ENCODE peak calls at places on chromosomes 5 and 9, in nine cellular contexts. One of them, this sample, is unnamed. For H3K4me1, the result is how much of the 10 kb centered on the place peaks cover.

GRCh38 chr9:83981126-83981871 is 694 bp downstream of the RMI1 start:
- DNase-seq in GM23338: peak
- DNase-seq in HCT116: no peak
- DNase-seq in neural progenitor cell: peak
- DNase-seq in MM.1S: peak
- DNase-seq in OCI-LY7: peak
- DNase-seq in PC-3: peak
- DNase-seq in SK-N-SH: peak
- DNase-seq in hepatocyte: peak
- DNase-seq in this sample: peak

GRCh38 chr5:10501554-10502075 is 59.9 kb downstream of the ROPN1L start:
- DNase-seq in GM23338: no peak
- DNase-seq in HCT116: no peak
- DNase-seq in neural progenitor cell: no peak
- DNase-seq in MM.1S: no peak
- DNase-seq in OCI-LY7: no peak
- DNase-seq in PC-3: no peak
- DNase-seq in SK-N-SH: no peak
- DNase-seq in hepatocyte: no peak
- DNase-seq in this sample: no peak

GRCh38 chr5:89981871-89982773 is 427.4 kb downstream of the CETN3 start:
- DNase-seq in GM23338: no peak
- DNase-seq in HCT116: no peak
- DNase-seq in neural progenitor cell: no peak
- DNase-seq in MM.1S: no peak
- DNase-seq in OCI-LY7: no peak
- DNase-seq in PC-3: peak
- DNase-seq in SK-N-SH: peak
- DNase-seq in hepatocyte: no peak
- DNase-seq in this sample: peak

GRCh38 chr5:36305571-36306326 is 4.0 kb upstream of the RANBP3L start:
- DNase-seq in GM23338: peak
- DNase-seq in HCT116: peak
- DNase-seq in neural progenitor cell: no peak
- DNase-seq in MM.1S: peak
- DNase-seq in OCI-LY7: peak
- DNase-seq in PC-3: peak
- DNase-seq in SK-N-SH: peak
- DNase-seq in hepatocyte: peak
- DNase-seq in this sample: peak

GRCh38 chr9:112582371-112582770 is 95.7 kb downstream of the KIAA1958 start:
- DNase-seq in GM23338: no peak
- DNase-seq in HCT116: no peak
- DNase-seq in neural progenitor cell: no peak
- DNase-seq in MM.1S: no peak
- DNase-seq in OCI-LY7: no peak
- DNase-seq in PC-3: no peak
- DNase-seq in SK-N-SH: no peak
- DNase-seq in hepatocyte: no peak
- DNase-seq in this sample: no peak

GRCh38 chr9:38075272-38075671 is 6.2 kb upstream of the SHB start:
- DNase-seq in GM23338: no peak
- DNase-seq in HCT116: no peak
- DNase-seq in neural progenitor cell: no peak
- DNase-seq in MM.1S: no peak
- DNase-seq in OCI-LY7: no peak
- DNase-seq in PC-3: no peak
- DNase-seq in SK-N-SH: no peak
- DNase-seq in hepatocyte: no peak
- DNase-seq in this sample: no peak

GRCh38 chr9:84228130-84228735 is 112.3 kb downstream of the SLC28A3 start:
- DNase-seq in GM23338: peak
- DNase-seq in HCT116: no peak
- DNase-seq in neural progenitor cell: peak
- DNase-seq in MM.1S: no peak
- DNase-seq in OCI-LY7: no peak
- DNase-seq in PC-3: no peak
- DNase-seq in SK-N-SH: no peak
- DNase-seq in hepatocyte: peak
- DNase-seq in this sample: no peak

GRCh38 chr9:121725008-121725795 is 73.8 kb downstream of the DAB2IP start:
- DNase-seq in GM23338: no peak
- DNase-seq in HCT116: no peak
- DNase-seq in neural progenitor cell: no peak
- DNase-seq in MM.1S: no peak
- DNase-seq in OCI-LY7: no peak
- DNase-seq in PC-3: no peak
- DNase-seq in SK-N-SH: no peak
- DNase-seq in hepatocyte: peak
- DNase-seq in this sample: peak

GRCh38 chr9:16335788-16336580 is 534.5 kb downstream of the BNC2 start:
- DNase-seq in GM23338: no peak
- DNase-seq in HCT116: peak
- DNase-seq in neural progenitor cell: no peak
- DNase-seq in MM.1S: peak
- DNase-seq in OCI-LY7: no peak
- DNase-seq in PC-3: peak
- DNase-seq in SK-N-SH: peak
- DNase-seq in hepatocyte: peak
- DNase-seq in this sample: peak

GRCh38 chr5:137580030-137580429 is 80.9 kb upstream of the SPOCK1 start:
- DNase-seq in GM23338: peak
- DNase-seq in HCT116: no peak
- DNase-seq in neural progenitor cell: peak
- DNase-seq in MM.1S: no peak
- DNase-seq in OCI-LY7: no peak
- DNase-seq in PC-3: peak
- DNase-seq in SK-N-SH: no peak
- DNase-seq in hepatocyte: no peak
- DNase-seq in this sample: peak

GRCh38 chr9:71944754-71945409 is 33.4 kb downstream of the C9orf85 start:
- DNase-seq in GM23338: no peak
- DNase-seq in HCT116: peak
- DNase-seq in neural progenitor cell: no peak
- DNase-seq in MM.1S: no peak
- DNase-seq in OCI-LY7: no peak
- DNase-seq in PC-3: peak
- DNase-seq in SK-N-SH: no peak
- DNase-seq in hepatocyte: no peak
- DNase-seq in this sample: no peak

GRCh38 chr5:75265731-75266130 is 29.1 kb upstream of the ANKRD31 start:
- DNase-seq in GM23338: peak
- DNase-seq in HCT116: peak
- DNase-seq in neural progenitor cell: peak
- DNase-seq in MM.1S: peak
- DNase-seq in OCI-LY7: peak
- DNase-seq in PC-3: peak
- DNase-seq in SK-N-SH: peak
- DNase-seq in hepatocyte: peak
- DNase-seq in this sample: peak

GRCh38 chr9:75071530-75072122 is 16.3 kb downstream of the NMRK1 start:
- DNase-seq in GM23338: no peak
- DNase-seq in HCT116: peak
- DNase-seq in neural progenitor cell: no peak
- DNase-seq in MM.1S: peak
- DNase-seq in OCI-LY7: peak
- DNase-seq in PC-3: peak
- DNase-seq in SK-N-SH: no peak
- DNase-seq in hepatocyte: no peak
- DNase-seq in this sample: no peak

GRCh38 chr9:76373173-76373771 is 21.0 kb downstream of the RFK start:
- DNase-seq in GM23338: no peak
- DNase-seq in HCT116: no peak
- DNase-seq in neural progenitor cell: no peak
- DNase-seq in MM.1S: no peak
- DNase-seq in OCI-LY7: peak
- DNase-seq in PC-3: no peak
- DNase-seq in SK-N-SH: no peak
- DNase-seq in hepatocyte: peak
- DNase-seq in this sample: peak

GRCh38 chr5:14270212-14270702 is 127.1 kb downstream of the TRIO start:
- DNase-seq in GM23338: peak
- DNase-seq in HCT116: peak
- DNase-seq in neural progenitor cell: peak
- DNase-seq in MM.1S: peak
- DNase-seq in OCI-LY7: peak
- DNase-seq in PC-3: peak
- DNase-seq in SK-N-SH: peak
- DNase-seq in hepatocyte: peak
- DNase-seq in this sample: peak

GRCh38 chr9:119020284-119020683 is 349.0 kb downstream of the BRINP1 start:
- DNase-seq in GM23338: no peak
- DNase-seq in HCT116: no peak
- DNase-seq in neural progenitor cell: no peak
- DNase-seq in MM.1S: no peak
- DNase-seq in OCI-LY7: no peak
- DNase-seq in PC-3: no peak
- DNase-seq in SK-N-SH: no peak
- DNase-seq in hepatocyte: no peak
- DNase-seq in this sample: no peak

GRCh38 chr5:52997424-52997823 is 8.3 kb downstream of the ITGA2 start:
- DNase-seq in GM23338: no peak
- DNase-seq in HCT116: no peak
- DNase-seq in neural progenitor cell: peak
- DNase-seq in MM.1S: no peak
- DNase-seq in OCI-LY7: no peak
- DNase-seq in PC-3: no peak
- DNase-seq in SK-N-SH: no peak
- DNase-seq in hepatocyte: peak
- DNase-seq in this sample: peak

GRCh38 chr9:91298304-91298703 is 63.4 kb downstream of the AUH start:
- DNase-seq in GM23338: no peak
- DNase-seq in HCT116: no peak
- DNase-seq in neural progenitor cell: no peak
- DNase-seq in MM.1S: no peak
- DNase-seq in OCI-LY7: no peak
- DNase-seq in PC-3: no peak
- DNase-seq in SK-N-SH: no peak
- DNase-seq in hepatocyte: no peak
- DNase-seq in this sample: peak

GRCh38 chr9:86714976-86715375 is 232.3 kb downstream of the GAS1 start:
- DNase-seq in GM23338: no peak
- DNase-seq in HCT116: no peak
- DNase-seq in neural progenitor cell: no peak
- DNase-seq in MM.1S: no peak
- DNase-seq in OCI-LY7: no peak
- DNase-seq in PC-3: no peak
- DNase-seq in SK-N-SH: no peak
- DNase-seq in hepatocyte: no peak
- DNase-seq in this sample: peak

GRCh38 chr9:133067813-133068212 is 6.0 kb downstream of the CEL start:
- DNase-seq in GM23338: no peak
- DNase-seq in HCT116: no peak
- DNase-seq in neural progenitor cell: no peak
- DNase-seq in MM.1S: no peak
- DNase-seq in OCI-LY7: no peak
- DNase-seq in PC-3: peak
- DNase-seq in SK-N-SH: no peak
- DNase-seq in hepatocyte: no peak
- DNase-seq in this sample: no peak
- TF ChIP-seq EZH2phosphoT487 in GM23338: no peak
- TF ChIP-seq EZH2phosphoT487 in HCT116: no peak
- TF ChIP-seq EZH2phosphoT487 in neural progenitor cell: no peak
- TF ChIP-seq EZH2phosphoT487 in MM.1S: no peak
- TF ChIP-seq EZH2phosphoT487 in OCI-LY7: no peak
- TF ChIP-seq EZH2phosphoT487 in PC-3: no peak
- TF ChIP-seq EZH2phosphoT487 in SK-N-SH: no peak
- TF ChIP-seq EZH2phosphoT487 in hepatocyte: no peak
- TF ChIP-seq EZH2phosphoT487 in this sample: no peak

GRCh38 chr5:54701179-54701578 is 183.6 kb downstream of the SNX18 start:
- DNase-seq in GM23338: peak
- DNase-seq in HCT116: peak
- DNase-seq in neural progenitor cell: no peak
- DNase-seq in MM.1S: no peak
- DNase-seq in OCI-LY7: no peak
- DNase-seq in PC-3: peak
- DNase-seq in SK-N-SH: no peak
- DNase-seq in hepatocyte: peak
- DNase-seq in this sample: peak
- H3K4me1 ChIP-seq in GM23338: under half
- H3K4me1 ChIP-seq in HCT116: under half
- H3K4me1 ChIP-seq in neural progenitor cell: under half
- H3K4me1 ChIP-seq in MM.1S: under half
- H3K4me1 ChIP-seq in OCI-LY7: under half
- H3K4me1 ChIP-seq in PC-3: under half
- H3K4me1 ChIP-seq in SK-N-SH: under half
- H3K4me1 ChIP-seq in hepatocyte: under half
- H3K4me1 ChIP-seq in this sample: under half

GRCh38 chr5:67807116-67807888 is 408.3 kb upstream of the PIK3R1 start:
- DNase-seq in GM23338: no peak
- DNase-seq in HCT116: no peak
- DNase-seq in neural progenitor cell: no peak
- DNase-seq in MM.1S: no peak
- DNase-seq in OCI-LY7: no peak
- DNase-seq in PC-3: no peak
- DNase-seq in SK-N-SH: no peak
- DNase-seq in hepatocyte: no peak
- DNase-seq in this sample: no peak

GRCh38 chr5:67805666-67806348 is 409.7 kb upstream of the PIK3R1 start:
- DNase-seq in GM23338: no peak
- DNase-seq in HCT116: no peak
- DNase-seq in neural progenitor cell: peak
- DNase-seq in MM.1S: no peak
- DNase-seq in OCI-LY7: no peak
- DNase-seq in PC-3: no peak
- DNase-seq in SK-N-SH: no peak
- DNase-seq in hepatocyte: peak
- DNase-seq in this sample: no peak

GRCh38 chr5:67808340-67808739 is 407.2 kb upstream of the PIK3R1 start:
- DNase-seq in GM23338: no peak
- DNase-seq in HCT116: no peak
- DNase-seq in neural progenitor cell: no peak
- DNase-seq in MM.1S: no peak
- DNase-seq in OCI-LY7: no peak
- DNase-seq in PC-3: no peak
- DNase-seq in SK-N-SH: no peak
- DNase-seq in hepatocyte: no peak
- DNase-seq in this sample: peak

GRCh38 chr5:67806647-67807046 is 408.9 kb upstream of the PIK3R1 start:
- DNase-seq in GM23338: no peak
- DNase-seq in HCT116: no peak
- DNase-seq in neural progenitor cell: no peak
- DNase-seq in MM.1S: no peak
- DNase-seq in OCI-LY7: no peak
- DNase-seq in PC-3: no peak
- DNase-seq in SK-N-SH: peak
- DNase-seq in hepatocyte: no peak
- DNase-seq in this sample: no peak

GRCh38 chr5:67809589-67809988 is 406.0 kb upstream of the PIK3R1 start:
- DNase-seq in GM23338: no peak
- DNase-seq in HCT116: no peak
- DNase-seq in neural progenitor cell: no peak
- DNase-seq in MM.1S: peak
- DNase-seq in OCI-LY7: no peak
- DNase-seq in PC-3: no peak
- DNase-seq in SK-N-SH: no peak
- DNase-seq in hepatocyte: no peak
- DNase-seq in this sample: no peak
- TF ChIP-seq EZH2phosphoT487 in GM23338: no peak
- TF ChIP-seq EZH2phosphoT487 in HCT116: no peak
- TF ChIP-seq EZH2phosphoT487 in neural progenitor cell: no peak
- TF ChIP-seq EZH2phosphoT487 in MM.1S: no peak
- TF ChIP-seq EZH2phosphoT487 in OCI-LY7: no peak
- TF ChIP-seq EZH2phosphoT487 in PC-3: no peak
- TF ChIP-seq EZH2phosphoT487 in SK-N-SH: no peak
- TF ChIP-seq EZH2phosphoT487 in hepatocyte: no peak
- TF ChIP-seq EZH2phosphoT487 in this sample: no peak

GRCh38 chr5:17436766-17437221 is 61.2 kb upstream of the TAF11L2 start:
- DNase-seq in GM23338: no peak
- DNase-seq in HCT116: no peak
- DNase-seq in neural progenitor cell: no peak
- DNase-seq in MM.1S: peak
- DNase-seq in OCI-LY7: peak
- DNase-seq in PC-3: no peak
- DNase-seq in SK-N-SH: no peak
- DNase-seq in hepatocyte: no peak
- DNase-seq in this sample: peak
- H3K4me1 ChIP-seq in GM23338: under half
- H3K4me1 ChIP-seq in HCT116: under half
- H3K4me1 ChIP-seq in neural progenitor cell: under half
- H3K4me1 ChIP-seq in MM.1S: under half
- H3K4me1 ChIP-seq in OCI-LY7: under half
- H3K4me1 ChIP-seq in PC-3: under half
- H3K4me1 ChIP-seq in SK-N-SH: under half
- H3K4me1 ChIP-seq in hepatocyte: under half
- H3K4me1 ChIP-seq in this sample: under half